ENCODE peak calls at places on chromosomes 3 and 15, in eight cellular contexts. J is fibroblast of lung, E is mammary epithelial cell, Q is IMR-90, W is GM23248, D is neuronal stem cell, X is HCT116, G is hepatocyte. K is an unnamed sample.

GRCh38 chr3:32451049-32451659 is 51.5 kb downstream of the CMTM6 start:
- DNase-seq in G (no peak), X (no peak), E (no peak), J (no peak), D (peak; percentile 40), W (no peak), Q (no peak), K (no peak)

GRCh38 chr3:33791477-33792166 is 6.8 kb upstream of the PDCD6IP start:
- DNase-seq in X (no peak), J (no peak), W (peak; percentile 34), D (no peak), G (peak; percentile 56), E (peak; percentile 100), Q (peak; percentile 41), K (no peak)

GRCh38 chr3:132464066-132464465 is 46.8 kb downstream of the DNAJC13 start:
- DNase-seq in J (peak; percentile 71), Q (peak; percentile 78), X (no peak), E (no peak), W (peak; percentile 43), D (no peak), G (no peak), K (peak; percentile 45)

GRCh38 chr15:70781236-70781635 is 17.9 kb upstream of the UACA start:
- DNase-seq in E (peak; percentile 43), W (no peak), G (no peak), D (no peak), Q (no peak), X (no peak), J (no peak), K (no peak)

GRCh38 chr15:70142322-70143191 is 44.8 kb upstream of the TLE3 start:
- DNase-seq in J (peak; percentile 89), X (no peak), W (peak; percentile 59), Q (peak; percentile 85), G (no peak), D (no peak), E (no peak), K (no peak)

GRCh38 chr3:18153571-18154173 is 271.5 kb downstream of the SATB1 start:
- DNase-seq in Q (peak; percentile 69), X (peak; percentile 48), W (peak; percentile 90), G (peak; percentile 75), E (peak; percentile 88), J (peak; percentile 79), D (peak; percentile 8), K (peak; percentile 72)

GRCh38 chr15:49718234-49718633 is 97.4 kb downstream of the DTWD1 start:
- DNase-seq in G (no peak), J (no peak), D (no peak), E (no peak), W (peak; percentile 83), X (no peak), Q (peak; percentile 69), K (peak; percentile 84)

GRCh38 chr15:70806992-70807712 is 43.8 kb upstream of the UACA start:
- DNase-seq in J (no peak), W (no peak), D (no peak), G (no peak), X (no peak), Q (peak; percentile 26), E (no peak), K (peak; percentile 22)

GRCh38 chr3:155018621-155019330 is 61.3 kb upstream of the MME start:
- DNase-seq in D (no peak), E (peak; percentile 65), W (no peak), Q (no peak), X (no peak), G (no peak), J (no peak), K (no peak)

GRCh38 chr3:112598731-112599130 is 36.9 kb downstream of the SLC35A5 start:
- DNase-seq in D (no peak), X (no peak), Q (no peak), W (no peak), J (peak; percentile 35), G (no peak), E (no peak), K (no peak)

GRCh38 chr15:27165590-27165989 is 194.6 kb downstream of the GABRG3 start:
- DNase-seq in W (no peak), J (no peak), Q (no peak), X (no peak), G (no peak), E (no peak), D (no peak), K (no peak)

GRCh38 chr3:8762607-8763377 is 6.6 kb downstream of the OXTR start:
- DNase-seq in D (no peak), Q (no peak), J (peak; percentile 22), W (peak; percentile 51), X (no peak), G (no peak), E (no peak), K (peak; percentile 72)

GRCh38 chr15:60585743-60586708 is 107.1 kb upstream of the ICE2 start:
- DNase-seq in J (peak; percentile 56), G (peak; percentile 88), D (peak; percentile 60), W (peak; percentile 89), X (peak; percentile 57), Q (peak; percentile 78), E (peak; percentile 49), K (peak; percentile 88)

GRCh38 chr3:13015286-13016082 is 57.7 kb downstream of the IQSEC1 start:
- DNase-seq in X (no peak), J (no peak), D (no peak), G (no peak), W (no peak), Q (no peak), E (no peak), K (peak; percentile 65)

GRCh38 chr3:29454326-29454725 is 173.5 kb downstream of the RBMS3 start:
- DNase-seq in X (no peak), W (no peak), E (peak; percentile 93), D (no peak), G (no peak), J (no peak), Q (no peak), K (no peak)

GRCh38 chr15:70260580-70260979 is 162.9 kb upstream of the TLE3 start:
- DNase-seq in G (no peak), J (no peak), Q (no peak), D (no peak), X (no peak), W (no peak), E (no peak), K (peak; percentile 51)

GRCh38 chr3:10594915-10595314 is 89.5 kb upstream of the ATP2B2 start:
- DNase-seq in Q (peak; percentile 53), G (peak; percentile 81), W (peak; percentile 64), X (peak; percentile 62), E (peak; percentile 49), D (peak; percentile 92), J (peak; percentile 66), K (peak; percentile 89)

GRCh38 chr15:72197460-72198409 is at the start of gene GRAMD2A:
- DNase-seq in Q (no peak), E (peak; percentile 80), G (peak; percentile 59), D (no peak), J (peak; percentile 55), W (peak; percentile 67), X (peak; percentile 61), K (peak; percentile 98)

GRCh38 chr3:90080988-90081387 is 973.6 kb downstream of the EPHA3 start:
- DNase-seq in J (no peak), Q (no peak), G (no peak), W (no peak), E (no peak), D (peak; percentile 17), X (no peak), K (no peak)

GRCh38 chr15:55823699-55824098 is 80.7 kb upstream of the PRTG start:
- DNase-seq in J (no peak), D (no peak), Q (peak; percentile 23), G (no peak), E (no peak), X (no peak), W (peak; percentile 33), K (peak; percentile 53)

GRCh38 chr3:36992806-36993325 is at the start of gene EPM2AIP1:
- DNase-seq in W (peak; percentile 100), Q (no peak), J (no peak), G (peak; percentile 100), E (no peak), X (no peak), D (no peak), K (peak; percentile 96)
- H2AFZ ChIP-seq in W (peak within 1 kb of the TSS; percentile 90), Q (peak within 1 kb of the TSS; percentile 96), J (peak within 1 kb of the TSS; percentile 75), G (peak within 1 kb of the TSS; percentile 31), E (peak within 1 kb of the TSS; percentile 94), X (no peak within 1 kb of the TSS), D (peak within 1 kb of the TSS; percentile 90), K (peak within 1 kb of the TSS; percentile 93)

GRCh38 chr15:40955930-40956542 is 2.8 kb downstream of the CHAC1 start:
- DNase-seq in W (peak; percentile 40), X (no peak), D (no peak), G (peak; percentile 16), E (no peak), J (no peak), Q (peak; percentile 29), K (peak; percentile 82)
- H3K4me2 ChIP-seq in W (peak overlapping the region; percentile 60), X (no peak overlapping the region), D (no peak overlapping the region), G (peak overlapping the region; percentile 84), E (no peak overlapping the region), J (no peak overlapping the region), Q (peak overlapping the region; percentile 68), K (no peak overlapping the region)

GRCh38 chr15:92809880-92810361 is 90.2 kb upstream of the CHD2 start:
- DNase-seq in W (peak; percentile 56), Q (peak; percentile 68), J (peak; percentile 67), G (peak; percentile 69), X (no peak), E (peak; percentile 52), D (no peak), K (peak; percentile 90)

GRCh38 chr15:92807971-92808571 is 92.1 kb upstream of the CHD2 start:
- DNase-seq in G (peak; percentile 41), J (no peak), Q (no peak), W (peak; percentile 35), D (no peak), X (no peak), E (peak; percentile 40), K (peak; percentile 77)

GRCh38 chr15:92806763-92807162 is 93.4 kb upstream of the CHD2 start:
- DNase-seq in Q (no peak), X (no peak), J (no peak), D (no peak), G (no peak), W (no peak), E (no peak), K (no peak)

GRCh38 chr15:92809064-92809879 is 90.9 kb upstream of the CHD2 start:
- DNase-seq in G (peak; percentile 99), E (peak; percentile 96), X (peak; percentile 83), W (peak; percentile 99), J (peak; percentile 93), Q (peak; percentile 96), D (peak; percentile 98), K (peak; percentile 99)

DNA sequence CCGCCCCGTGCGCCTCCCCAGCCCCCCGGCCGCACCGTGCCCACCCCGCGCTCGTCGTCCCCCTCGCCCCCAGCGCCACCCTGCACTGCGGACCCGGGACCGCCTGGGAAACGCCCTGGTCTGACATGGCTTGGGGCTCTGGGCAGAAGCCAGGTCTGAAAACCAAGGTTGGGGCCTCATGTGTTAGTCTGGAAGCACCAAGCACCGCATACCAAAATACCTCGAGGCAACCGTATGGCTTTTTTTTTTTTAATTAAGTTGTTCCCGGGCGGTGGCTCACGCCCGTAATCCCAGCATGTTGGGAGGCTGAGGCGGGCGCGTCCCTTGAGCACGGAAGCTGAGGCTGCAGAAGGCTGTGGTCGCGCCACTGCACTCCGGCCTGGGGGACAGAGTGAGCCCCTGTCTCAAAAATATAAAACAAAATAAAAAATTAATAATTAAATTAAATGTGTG is 91.5 kb upstream of the CHD2 start:
- DNase-seq in J (peak; percentile 80), X (no peak), Q (peak; percentile 43), D (no peak), G (peak; percentile 58), E (peak; percentile 62), W (peak; percentile 80), K (peak; percentile 95)
- H2AFZ ChIP-seq in J (no peak overlapping the region), X (no peak overlapping the region), Q (peak overlapping the region; percentile 91), D (peak overlapping the region; percentile 81), G (peak overlapping the region; percentile 66), E (peak overlapping the region; percentile 80), W (peak overlapping the region; percentile 71), K (peak overlapping the region; percentile 5)

GRCh38 chr3:141082064-141082463 is 30.9 kb downstream of the SPSB4 start:
- DNase-seq in X (no peak), J (no peak), Q (no peak), D (no peak), E (no peak), G (no peak), W (no peak), K (peak; percentile 38)
- H3K4me2 ChIP-seq in X (no peak overlapping the region), J (no peak overlapping the region), Q (no peak overlapping the region), D (no peak overlapping the region), E (no peak overlapping the region), G (no peak overlapping the region), W (no peak overlapping the region), K (no peak overlapping the region)